ENCODE peak calls at places on chromosomes 6 and 20, in nine cellular contexts. C is adipocyte; T is heart right ventricle; E is mesendoderm; R is upper lobe of right lung; U is A549; K is psoas muscle; Z is left ventricle myocardium inferior; D is CD8-positive, alpha-beta memory T cell. F is an unnamed sample.
A peak's percentile ranks its signal among the peaks of the same experiment; 100 is the strongest.

GRCh38 chr6:1689141-1689540 is 79.4 kb downstream of the FOXC1 start:
- DNase-seq in C (no peak), T (no peak), E (no peak), R (no peak), U (no peak), K (no peak), Z (no peak), D (no peak), F (no peak)

GRCh38 chr6:121442591-121442990 is 7.1 kb downstream of the GJA1 start:
- DNase-seq in C (peak; percentile 66), T (no peak), E (no peak), R (no peak), U (no peak), K (no peak), Z (no peak), D (no peak), F (no peak)

GRCh38 chr6:131655951-131656350 is 18.8 kb downstream of the ENPP3 start:
- DNase-seq in C (no peak), T (no peak), E (no peak), R (no peak), U (no peak), K (no peak), Z (no peak), D (no peak), F (no peak)

GRCh38 chr6:37984578-37984977 is 165.1 kb downstream of the ZFAND3 start:
- DNase-seq in C (no peak), T (no peak), E (no peak), R (no peak), U (no peak), K (no peak), Z (no peak), D (no peak), F (no peak)

GRCh38 chr20:25076731-25077609 is 5.0 kb downstream of the VSX1 start:
- DNase-seq in C (peak; percentile 20), T (no peak), E (no peak), R (no peak), U (peak; percentile 89), K (no peak), Z (no peak), D (no peak), F (no peak)

GRCh38 chr20:59820204-59821041 is 113.0 kb downstream of the SYCP2 start:
- DNase-seq in C (no peak), T (peak; percentile 44), E (no peak), R (no peak), U (no peak), K (no peak), Z (peak; percentile 71), D (no peak), F (no peak)

GRCh38 chr6:77456531-77457248 is 6.6 kb downstream of the HTR1B start:
- DNase-seq in C (peak; percentile 97), T (no peak), E (peak; percentile 91), R (no peak), U (no peak), K (peak; percentile 12), Z (no peak), D (no peak), F (no peak)

GRCh38 chr6:38767555-38767954 is 52.4 kb downstream of the DNAH8 start:
- DNase-seq in C (no peak), T (no peak), E (no peak), R (no peak), U (no peak), K (no peak), Z (no peak), D (no peak), F (no peak)

GRCh38 chr6:159805418-159806020 is 5.4 kb downstream of the PNLDC1 start:
- DNase-seq in C (no peak), T (no peak), E (peak; percentile 54), R (no peak), U (no peak), K (no peak), Z (no peak), D (no peak), F (no peak)

GRCh38 chr20:6562111-6562510 is 205.4 kb upstream of the BMP2 start:
- DNase-seq in C (peak; percentile 78), T (no peak), E (no peak), R (no peak), U (no peak), K (no peak), Z (no peak), D (no peak), F (no peak)

DNA sequence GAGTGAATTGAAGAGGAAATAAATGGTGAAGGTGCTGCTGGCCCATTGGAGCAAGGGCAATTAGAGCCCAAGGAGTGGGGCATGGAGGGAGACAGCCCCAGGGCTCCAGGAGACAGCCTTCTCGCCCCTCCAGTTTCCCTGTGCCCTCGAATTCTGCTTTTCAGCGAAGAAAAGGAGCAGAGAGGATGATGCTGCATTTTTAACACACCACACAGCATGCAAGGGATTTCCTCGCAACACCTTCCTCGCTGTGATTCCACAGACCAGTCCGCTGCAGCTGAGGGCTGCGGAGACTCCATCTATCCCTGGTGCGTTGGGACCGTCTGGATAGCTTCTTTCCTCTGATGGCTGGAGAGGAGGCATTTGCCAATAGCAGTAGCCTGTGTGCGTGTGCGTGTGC is 41.7 kb downstream of the PTCHD4 start:
- DNase-seq in C (peak; percentile 31), T (no peak), E (peak; percentile 49), R (peak; percentile 34), U (no peak), K (no peak), Z (no peak), D (no peak), F (no peak)
- H3K4me3 ChIP-seq in C (peak overlapping the region; percentile 62), T (no peak overlapping the region), E (no peak overlapping the region), R (peak overlapping the region; percentile 29), U (peak overlapping the region; percentile 47), K (no peak overlapping the region), Z (peak overlapping the region; percentile 59), D (no peak overlapping the region), F (no peak overlapping the region)

GRCh38 chr6:36678488-36679042 is at the start of gene CDKN1A:
- DNase-seq in C (peak; percentile 98), T (peak; percentile 85), E (peak; percentile 95), R (peak; percentile 97), U (peak; percentile 66), K (peak; percentile 93), Z (peak; percentile 92), D (peak; percentile 58), F (peak; percentile 74)
- H3K4me3 ChIP-seq in C (peak within 1 kb of the TSS; percentile 99), T (peak within 1 kb of the TSS; percentile 86), E (peak within 1 kb of the TSS; percentile 28), R (peak within 1 kb of the TSS; percentile 86), U (peak within 1 kb of the TSS; percentile 86), K (peak within 1 kb of the TSS; percentile 91), Z (peak within 1 kb of the TSS; percentile 98), D (peak within 1 kb of the TSS; percentile 82), F (peak within 1 kb of the TSS; percentile 95)

DNA sequence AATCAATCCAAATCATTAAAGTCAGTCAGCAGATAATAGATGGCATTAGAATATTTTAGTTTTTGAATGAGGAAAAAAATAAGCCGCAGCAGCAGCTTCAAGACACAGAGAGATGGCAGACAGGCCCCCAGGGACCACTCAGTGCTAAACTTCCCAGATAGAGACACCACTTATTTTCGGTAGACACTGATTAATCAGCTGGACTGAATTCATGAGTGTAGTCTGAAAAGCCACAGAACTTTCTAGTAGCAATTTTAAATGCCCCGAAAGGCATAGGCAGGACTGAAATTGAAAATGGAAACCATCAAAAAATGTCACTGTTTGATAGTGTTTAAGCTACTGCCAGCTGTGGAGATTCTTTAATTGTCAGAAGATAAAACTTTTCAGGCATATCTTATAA is 3.1 kb upstream of the CLDN20 start:
- DNase-seq in C (no peak), T (no peak), E (no peak), R (no peak), U (no peak), K (no peak), Z (no peak), D (no peak), F (no peak)
- H3K4me3 ChIP-seq in C (no peak overlapping the region), T (no peak overlapping the region), E (no peak overlapping the region), R (no peak overlapping the region), U (no peak overlapping the region), K (no peak overlapping the region), Z (no peak overlapping the region), D (no peak overlapping the region), F (no peak overlapping the region)

GRCh38 chr20:35091808-35092523 is 641 bp downstream of the TRPC4AP start:
- DNase-seq in C (peak; percentile 67), T (no peak), E (peak; percentile 10), R (no peak), U (no peak), K (no peak), Z (no peak), D (peak; percentile 14), F (no peak)

GRCh38 chr20:35088231-35088794 is 4.3 kb downstream of the TRPC4AP start:
- DNase-seq in C (peak; percentile 50), T (no peak), E (no peak), R (no peak), U (no peak), K (no peak), Z (no peak), D (no peak), F (no peak)

GRCh38 chr20:35092524-35093244 is at the start of gene TRPC4AP:
- DNase-seq in C (peak; percentile 96), T (peak; percentile 88), E (peak; percentile 93), R (peak; percentile 96), U (peak; percentile 69), K (peak; percentile 90), Z (peak; percentile 91), D (peak; percentile 89), F (peak; percentile 81)

GRCh38 chr20:35093245-35093884 is 758 bp upstream of the TRPC4AP start:
- DNase-seq in C (peak; percentile 68), T (no peak), E (no peak), R (no peak), U (peak; percentile 47), K (no peak), Z (no peak), D (no peak), F (no peak)
- H3K4me3 ChIP-seq in C (peak overlapping the region; percentile 89), T (no peak overlapping the region), E (no peak overlapping the region), R (peak overlapping the region; percentile 94), U (peak overlapping the region; percentile 61), K (peak overlapping the region; percentile 82), Z (peak overlapping the region; percentile 94), D (peak overlapping the region; percentile 91), F (peak overlapping the region; percentile 87)

DNA sequence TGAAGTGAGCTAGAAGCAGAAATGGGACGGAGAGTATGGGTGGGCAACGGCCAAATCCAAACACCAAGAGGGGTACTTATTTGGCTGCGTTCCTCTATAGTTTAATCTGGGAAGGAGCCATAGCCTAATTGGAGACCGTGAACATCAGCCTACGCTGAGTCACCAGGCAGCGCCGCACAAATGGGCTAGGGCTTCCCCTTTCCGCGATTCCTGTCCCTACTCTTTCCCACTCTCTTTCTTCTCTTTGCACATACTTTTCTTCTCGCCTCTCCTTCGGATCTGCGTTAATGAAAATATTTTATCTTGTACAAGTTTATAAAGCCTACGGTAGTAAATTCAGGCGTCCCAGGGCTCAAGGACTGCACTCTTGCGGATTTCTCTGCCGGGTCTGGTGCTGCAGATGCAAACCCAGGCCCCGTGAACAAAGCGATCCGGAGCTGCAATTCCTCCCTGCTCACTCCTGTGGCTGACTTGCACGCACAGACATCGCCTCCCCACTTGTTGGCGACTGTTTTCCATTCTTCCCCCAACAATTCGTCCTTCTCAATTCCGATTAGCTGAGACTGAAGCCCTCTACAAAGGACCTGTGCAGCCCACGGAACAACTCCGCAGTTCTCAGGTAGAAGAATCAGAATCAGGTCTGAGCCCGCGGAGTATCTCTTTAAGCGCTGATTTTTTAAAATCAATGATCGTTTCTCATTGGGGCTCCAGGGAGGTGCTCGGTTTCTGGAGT is 4.2 kb upstream of the TBX18 start:
- DNase-seq in C (peak; percentile 34), T (no peak), E (peak; percentile 72), R (no peak), U (peak; percentile 25), K (no peak), Z (no peak), D (no peak), F (no peak)
- H3K4me3 ChIP-seq in C (peak overlapping the region; percentile 78), T (no peak overlapping the region), E (no peak overlapping the region), R (no peak overlapping the region), U (peak overlapping the region; percentile 55), K (peak overlapping the region; percentile 15), Z (peak overlapping the region; percentile 51), D (no peak overlapping the region), F (no peak overlapping the region)

F was measured in effector memory CD4-positive, alpha-beta T cell.